ENCODE peak calls at places on chromosomes 5 and 9, in six cellular contexts. R, S, Q, G, D and M are unnamed samples.
A peak's percentile ranks its signal among the peaks of the same experiment; 100 is the strongest.

GRCh38 chr5:177361418-177362101 is 3.8 kb downstream of the RGS14 start:
- DNase-seq in R (no peak), S (no peak), Q (no peak), G (no peak), D (no peak), M (no peak)

GRCh38 chr5:68193481-68194036 is 22.0 kb upstream of the PIK3R1 start:
- DNase-seq in R (no peak), S (no peak), Q (no peak), G (no peak), D (no peak), M (no peak)

GRCh38 chr9:134947265-134947955 is 29.7 kb upstream of the FCN1 start:
- DNase-seq in R (no peak), S (no peak), Q (no peak), G (no peak), D (no peak), M (no peak)

GRCh38 chr5:151885138-151885908 is 39.3 kb downstream of the GLRA1 start:
- DNase-seq in R (no peak), S (no peak), Q (no peak), G (no peak), D (no peak), M (no peak)

GRCh38 chr5:42629284-42629683 is 127.3 kb upstream of the CCDC152 start:
- DNase-seq in R (no peak), S (no peak), Q (no peak), G (no peak), D (no peak), M (no peak)

GRCh38 chr9:92640398-92641091 is 29.4 kb downstream of the IPPK start:
- DNase-seq in R (no peak), S (no peak), Q (no peak), G (peak; percentile 10), D (no peak), M (no peak)

GRCh38 chr9:98774746-98775145 is 21.6 kb downstream of the ANKS6 start:
- DNase-seq in R (no peak), S (no peak), Q (no peak), G (no peak), D (peak; percentile 58), M (no peak)

GRCh38 chr5:58135571-58136335 is 324.1 kb downstream of the PLK2 start:
- DNase-seq in R (no peak), S (no peak), Q (no peak), G (no peak), D (no peak), M (no peak)

GRCh38 chr9:25418974-25419373 is 259.3 kb downstream of the TUSC1 start:
- DNase-seq in R (no peak), S (no peak), Q (no peak), G (no peak), D (no peak), M (no peak)

GRCh38 chr9:93702261-93702660 is 125.9 kb downstream of the PHF2 start:
- DNase-seq in R (peak; percentile 49), S (no peak), Q (no peak), G (no peak), D (no peak), M (no peak)

GRCh38 chr5:12023614-12024241 is 119.5 kb upstream of the CTNND2 start:
- DNase-seq in R (no peak), S (no peak), Q (no peak), G (no peak), D (no peak), M (no peak)

GRCh38 chr9:29393064-29393463 is 1819.8 kb upstream of the C9orf72 start:
- DNase-seq in R (no peak), S (no peak), Q (no peak), G (no peak), D (no peak), M (no peak)

GRCh38 chr5:138459311-138459710 is 6.0 kb upstream of the EGR1 start:
- DNase-seq in R (peak; percentile 68), S (no peak), Q (peak; percentile 79), G (peak; percentile 43), D (no peak), M (peak; percentile 76)

GRCh38 chr5:179131886-179132585 is 71.9 kb downstream of the ZNF354C start:
- DNase-seq in R (no peak), S (no peak), Q (no peak), G (no peak), D (no peak), M (no peak)

GRCh38 chr5:179130101-179130681 is 70.0 kb downstream of the ZNF354C start:
- DNase-seq in R (peak; percentile 51), S (no peak), Q (no peak), G (no peak), D (no peak), M (no peak)

GRCh38 chr5:179129607-179130071 is 69.5 kb downstream of the ZNF354C start:
- DNase-seq in R (peak; percentile 58), S (no peak), Q (no peak), G (no peak), D (no peak), M (no peak)

GRCh38 chr5:179132586-179133355 is 72.6 kb downstream of the ZNF354C start:
- DNase-seq in R (no peak), S (no peak), Q (no peak), G (no peak), D (no peak), M (no peak)

GRCh38 chr5:179131321-179131835 is 71.2 kb downstream of the ZNF354C start:
- DNase-seq in R (no peak), S (no peak), Q (no peak), G (no peak), D (no peak), M (no peak)
- H3K9me3 ChIP-seq in R (no peaks in the 10 kb centered on the region), S (no peaks in the 10 kb centered on the region), Q (no peaks in the 10 kb centered on the region), G (no peaks in the 10 kb centered on the region), D (peaks cover 22% of the 10 kb centered on the region), M (no peaks in the 10 kb centered on the region)

GRCh38 chr5:61567337-61567736 is 235.3 kb downstream of the ZSWIM6 start:
- DNase-seq in R (no peak), S (no peak), Q (no peak), G (no peak), D (no peak), M (no peak)

GRCh38 chr5:61572959-61573358 is 240.9 kb downstream of the ZSWIM6 start:
- DNase-seq in R (no peak), S (no peak), Q (no peak), G (no peak), D (no peak), M (no peak)

GRCh38 chr5:61575103-61575502 is 243.0 kb downstream of the ZSWIM6 start:
- DNase-seq in R (no peak), S (no peak), Q (no peak), G (no peak), D (no peak), M (no peak)

GRCh38 chr5:61570767-61571166 is 238.7 kb downstream of the ZSWIM6 start:
- DNase-seq in R (no peak), S (no peak), Q (no peak), G (no peak), D (no peak), M (no peak)

GRCh38 chr5:61569353-61569752 is 237.3 kb downstream of the ZSWIM6 start:
- DNase-seq in R (no peak), S (no peak), Q (peak; percentile 56), G (no peak), D (no peak), M (peak; percentile 56)
- H3K4me3 ChIP-seq in R (no peak overlapping the region), S (no peak overlapping the region), Q (no peak overlapping the region), G (no peak overlapping the region), D (no peak overlapping the region), M (no peak overlapping the region)

GRCh38 chr9:88777498-88778312 is 213.6 kb upstream of the S1PR3 start:
- DNase-seq in R (no peak), S (no peak), Q (peak; percentile 70), G (no peak), D (no peak), M (peak; percentile 67)

GRCh38 chr9:88775559-88775958 is 215.7 kb upstream of the S1PR3 start:
- DNase-seq in R (no peak), S (no peak), Q (no peak), G (no peak), D (peak; percentile 19), M (no peak)

GRCh38 chr9:88775966-88776365 is 215.3 kb upstream of the S1PR3 start:
- DNase-seq in R (no peak), S (no peak), Q (no peak), G (no peak), D (no peak), M (no peak)

GRCh38 chr9:88775037-88775471 is 216.2 kb upstream of the S1PR3 start:
- DNase-seq in R (no peak), S (no peak), Q (no peak), G (peak; percentile 44), D (no peak), M (no peak)

DNA sequence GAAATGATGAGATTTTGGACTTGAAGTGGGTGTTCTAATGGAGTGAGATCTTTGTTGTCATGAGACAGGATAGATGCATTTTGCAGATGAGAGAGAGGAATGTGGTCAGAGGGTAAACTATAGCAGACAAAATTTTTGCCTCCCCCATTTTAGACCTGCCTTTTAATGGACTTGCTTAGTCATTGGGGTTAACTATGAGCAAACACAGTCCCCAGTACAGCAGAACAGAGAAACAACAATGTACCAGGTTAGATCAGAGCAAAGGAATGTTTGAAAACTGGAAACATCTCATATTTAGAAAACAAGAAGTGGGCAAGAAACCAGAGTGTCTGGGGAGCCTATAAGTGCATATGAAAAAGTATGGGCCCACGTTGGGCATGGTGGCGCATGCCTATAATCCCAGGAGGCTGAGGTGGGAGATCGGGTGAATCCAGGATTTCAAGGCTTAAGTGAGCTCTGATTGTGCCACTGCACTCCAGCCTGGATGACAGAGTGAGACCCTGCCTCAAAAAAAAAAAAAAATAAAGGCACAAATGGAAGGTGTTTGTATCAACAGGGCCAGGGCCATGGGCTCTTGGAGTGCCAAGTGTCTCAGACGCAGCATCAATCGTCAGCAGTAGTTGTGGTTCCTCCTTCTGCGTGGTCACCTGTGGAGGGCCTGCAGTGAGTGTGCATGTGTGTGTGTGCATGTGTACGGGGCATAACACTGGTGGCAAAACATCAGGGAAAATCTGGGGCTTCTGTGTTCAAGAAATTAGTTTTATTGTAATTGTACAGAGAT is 214.4 kb upstream of the S1PR3 start:
- DNase-seq in R (no peak), S (no peak), Q (no peak), G (no peak), D (peak; percentile 44), M (no peak)
- H3K4me1 ChIP-seq in R (peaks cover 10% of the 10 kb centered on the region), S (no peaks in the 10 kb centered on the region), Q (peaks cover 56% of the 10 kb centered on the region), G (peaks cover 12% of the 10 kb centered on the region), D (peaks cover 80% of the 10 kb centered on the region), M (no peaks in the 10 kb centered on the region)

GRCh38 chr9:40909821-40910220 is 218.7 kb downstream of the FOXD4L6 start:
- DNase-seq in R (no peak), S (no peak), Q (no peak), G (no peak), D (no peak), M (no peak)
- H3K9me3 ChIP-seq in R (peaks cover 93% of the 10 kb centered on the region), S (peaks cover 11% of the 10 kb centered on the region), Q (peaks cover 100% of the 10 kb centered on the region), G (peaks cover 89% of the 10 kb centered on the region), D (peaks cover 94% of the 10 kb centered on the region), M (peaks cover 91% of the 10 kb centered on the region)

GRCh38 chr9:33295571-33295970 is 5.3 kb downstream of the NFX1 start:
- DNase-seq in R (no peak), S (no peak), Q (no peak), G (no peak), D (no peak), M (no peak)
- H3K4me3 ChIP-seq in R (no peak overlapping the region), S (no peak overlapping the region), Q (no peak overlapping the region), G (no peak overlapping the region), D (no peak overlapping the region), M (peak overlapping the region; percentile 2)

GRCh38 chr9:113562653-113563381 is 99.3 kb downstream of the RGS3 start:
- DNase-seq in R (peak; percentile 32), S (no peak), Q (no peak), G (no peak), D (no peak), M (no peak)
- H3K4me1 ChIP-seq in R (peaks cover 47% of the 10 kb centered on the region), S (peaks cover 25% of the 10 kb centered on the region), Q (peaks cover 68% of the 10 kb centered on the region), G (peaks cover 62% of the 10 kb centered on the region), D (peaks cover 14% of the 10 kb centered on the region), M (peaks cover 42% of the 10 kb centered on the region)

GRCh38 chr9:15059003-15059402 is 148.8 kb upstream of the FREM1 start:
- DNase-seq in R (no peak), S (no peak), Q (no peak), G (no peak), D (no peak), M (no peak)
- H3K9me3 ChIP-seq in R (no peaks in the 10 kb centered on the region), S (no peaks in the 10 kb centered on the region), Q (no peaks in the 10 kb centered on the region), G (no peaks in the 10 kb centered on the region), D (no peaks in the 10 kb centered on the region), M (no peaks in the 10 kb centered on the region)